ENCODE peak calls at places on chromosomes 3 and 15, in four cellular contexts. O is GM12878, S is HepG2, Y is H1. B is an unnamed sample.
A peak's percentile ranks its signal among the peaks of the same experiment; 100 is the strongest.

GRCh38 chr3:135706758-135707375 is 258.7 kb upstream of the PPP2R3A start:
- DNase-seq in O (no peak), S (no peak), Y (no peak), B (no peak)

GRCh38 chr3:149480326-149481017 is 6.0 kb downstream of the TM4SF4 start:
- DNase-seq in O (peak; percentile 52), S (peak; percentile 85), Y (peak; percentile 80), B (peak; percentile 86)

GRCh38 chr15:90049666-90050604 is 48.8 kb downstream of the ZNF710 start:
- DNase-seq in O (no peak), S (no peak), Y (no peak), B (no peak)

GRCh38 chr15:68492855-68493254 is 60.9 kb upstream of the ITGA11 start:
- DNase-seq in O (no peak), S (no peak), Y (no peak), B (no peak)

GRCh38 chr3:111803123-111803593 is 55.9 kb upstream of the PHLDB2 start:
- DNase-seq in O (no peak), S (no peak), Y (no peak), B (no peak)

GRCh38 chr3:14775011-14775410 is 43.8 kb upstream of the FGD5 start:
- DNase-seq in O (no peak), S (no peak), Y (no peak), B (no peak)

GRCh38 chr3:113825090-113825489 is 13.5 kb upstream of the GRAMD1C start:
- DNase-seq in O (peak; percentile 86), S (no peak), Y (no peak), B (no peak)

GRCh38 chr15:65666257-65666656 is 44.5 kb downstream of the SLC24A1 start:
- DNase-seq in O (no peak), S (no peak), Y (no peak), B (no peak)

GRCh38 chr3:176579741-176580185 is 617.5 kb downstream of the TBL1XR1 start:
- DNase-seq in O (no peak), S (no peak), Y (no peak), B (no peak)

GRCh38 chr15:47750030-47750739 is 32.9 kb downstream of the SEMA6D start:
- DNase-seq in O (no peak), S (no peak), Y (no peak), B (no peak)

GRCh38 chr3:2247831-2248230 is 149.2 kb downstream of the CNTN4 start:
- DNase-seq in O (no peak), S (no peak), Y (no peak), B (no peak)

GRCh38 chr3:134027631-134028030 is 2.1 kb downstream of the SLCO2A1 start:
- DNase-seq in O (no peak), S (no peak), Y (no peak), B (no peak)

GRCh38 chr15:92902723-92903587 is 2.8 kb downstream of the CHD2 start:
- DNase-seq in O (no peak), S (no peak), Y (no peak), B (no peak)

GRCh38 chr3:196219194-196219969 is 3.0 kb downstream of the SLC51A start:
- DNase-seq in O (peak; percentile 64), S (no peak), Y (no peak), B (no peak)

GRCh38 chr3:172987268-172987667 is 153.8 kb downstream of the SPATA16 start:
- DNase-seq in O (no peak), S (peak; percentile 16), Y (no peak), B (peak; percentile 27)

GRCh38 chr3:15345608-15346137 is 13.3 kb upstream of the SH3BP5 start:
- DNase-seq in O (peak; percentile 86), S (no peak), Y (no peak), B (no peak)

GRCh38 chr3:153439780-153440179 is 277.8 kb downstream of the RAP2B start:
- DNase-seq in O (no peak), S (peak; percentile 2), Y (no peak), B (no peak)

GRCh38 chr15:85494035-85494793 is 113.8 kb downstream of the AKAP13 start:
- DNase-seq in O (no peak), S (no peak), Y (no peak), B (no peak)

GRCh38 chr15:53974813-53975212 is 3.4 kb upstream of the UNC13C start:
- DNase-seq in O (no peak), S (no peak), Y (no peak), B (no peak)

GRCh38 chr15:63070681-63071129 is 28.2 kb downstream of the TPM1 start:
- DNase-seq in O (peak; percentile 25), S (no peak), Y (no peak), B (no peak)

GRCh38 chr15:90174140-90174891 is 26.8 kb upstream of the SEMA4B start:
- DNase-seq in O (no peak), S (no peak), Y (no peak), B (no peak)

GRCh38 chr3:29764603-29765254 is 483.9 kb downstream of the RBMS3 start:
- DNase-seq in O (no peak), S (no peak), Y (no peak), B (no peak)

GRCh38 chr3:35772364-35773009 is 133.2 kb downstream of the ARPP21 start:
- DNase-seq in O (no peak), S (no peak), Y (no peak), B (no peak)

GRCh38 chr15:93036922-93037321 is 52.1 kb downstream of the RGMA start:
- DNase-seq in O (no peak), S (no peak), Y (no peak), B (no peak)

GRCh38 chr15:74409225-74409624 is 24.5 kb downstream of the SEMA7A start:
- DNase-seq in O (no peak), S (no peak), Y (no peak), B (no peak)

GRCh38 chr15:39438795-39439577 is 141.9 kb upstream of the THBS1 start:
- DNase-seq in O (no peak), S (peak; percentile 34), Y (no peak), B (no peak)

GRCh38 chr3:115784739-115785571 is 161.6 kb downstream of the GAP43 start:
- DNase-seq in O (no peak), S (no peak), Y (no peak), B (no peak)

DNA sequence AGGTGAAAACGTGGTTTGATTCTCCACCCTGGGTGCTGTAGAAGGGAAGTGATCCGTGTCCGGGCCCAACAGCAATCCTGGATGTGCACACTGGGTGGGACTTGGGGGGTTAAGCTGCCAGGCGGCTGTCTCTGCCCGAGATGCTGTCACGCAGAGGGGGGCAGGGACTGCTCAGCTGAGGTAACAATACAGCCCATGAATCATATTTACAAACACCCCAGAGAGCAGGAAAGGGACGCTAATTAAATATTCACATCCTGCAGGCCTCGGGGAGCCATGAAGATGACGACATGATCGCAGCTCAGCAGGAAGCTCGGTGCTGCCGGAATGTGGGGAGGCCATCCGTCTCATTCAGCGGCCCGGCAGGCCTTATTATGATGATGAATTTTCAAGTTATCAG is 17.9 kb upstream of the CRABP1 start:
- DNase-seq in O (no peak), S (no peak), Y (no peak), B (no peak)
- TF ChIP-seq YY1 in O (no peak), S (no peak), Y (no peak), B (no peak)

GRCh38 chr3:170815340-170815739 is 54.7 kb downstream of the RPL22L1 start:
- DNase-seq in O (no peak), S (peak; percentile 7), Y (no peak), B (no peak)
- TF ChIP-seq ZNF274 in O (no peak), S (no peak), Y (no peak), B (no peak)

GRCh38 chr15:101048191-101049011 is 129.2 kb downstream of the LRRK1 start:
- DNase-seq in O (no peak), S (no peak), Y (no peak), B (no peak)

GRCh38 chr15:101050647-101051290 is 131.6 kb downstream of the LRRK1 start:
- DNase-seq in O (no peak), S (no peak), Y (no peak), B (no peak)

GRCh38 chr15:101051291-101052030 is 132.3 kb downstream of the LRRK1 start:
- DNase-seq in O (no peak), S (no peak), Y (no peak), B (no peak)

GRCh38 chr15:101049282-101049681 is 130.1 kb downstream of the LRRK1 start:
- DNase-seq in O (no peak), S (no peak), Y (no peak), B (no peak)

GRCh38 chr15:101049856-101050646 is 130.9 kb downstream of the LRRK1 start:
- DNase-seq in O (no peak), S (no peak), Y (no peak), B (no peak)
- TF ChIP-seq SUZ12 in O (no peak), S (no peak), Y (no peak), B (no peak)

GRCh38 chr3:9878700-9879099 is 1.4 kb downstream of the CIDEC start:
- DNase-seq in O (no peak), S (peak; percentile 84), Y (no peak), B (no peak)

GRCh38 chr3:9879830-9880549 is at the start of gene CIDEC:
- DNase-seq in O (no peak), S (no peak), Y (no peak), B (no peak)

GRCh38 chr3:9875448-9875847 is 4.6 kb downstream of the CIDEC start:
- DNase-seq in O (no peak), S (no peak), Y (no peak), B (no peak)

GRCh38 chr3:9881440-9881839 is 1.4 kb upstream of the CIDEC start:
- DNase-seq in O (no peak), S (no peak), Y (no peak), B (no peak)

GRCh38 chr3:9876991-9877390 is 3.1 kb downstream of the CIDEC start:
- DNase-seq in O (no peak), S (no peak), Y (no peak), B (no peak)
- TF ChIP-seq YY1 in O (no peak), S (no peak), Y (no peak), B (no peak)

GRCh38 chr15:31803388-31803884 is 226.9 kb upstream of the CHRNA7 start:
- DNase-seq in O (no peak), S (no peak), Y (no peak), B (no peak)

GRCh38 chr15:31802761-31803160 is 227.6 kb upstream of the CHRNA7 start:
- DNase-seq in O (no peak), S (no peak), Y (no peak), B (no peak)

GRCh38 chr15:31799711-31800321 is 230.5 kb upstream of the CHRNA7 start:
- DNase-seq in O (peak; percentile 77), S (no peak), Y (no peak), B (no peak)

GRCh38 chr15:31805090-31805662 is 225.1 kb upstream of the CHRNA7 start:
- DNase-seq in O (no peak), S (no peak), Y (no peak), B (no peak)

GRCh38 chr15:31801152-31801551 is 229.2 kb upstream of the CHRNA7 start:
- DNase-seq in O (no peak), S (no peak), Y (no peak), B (no peak)
- TF ChIP-seq ZNF274 in O (no peak), S (no peak), Y (no peak), B (no peak)